ENCODE peak calls at places on chromosomes 7 and 10, in eight cellular contexts. Z, E, Q, R, V, Y, N and S are unnamed samples.

GRCh38 chr10:88968316-88968882 is 15.8 kb upstream of the ACTA2 start:
- DNase-seq in Z (no peak), E (no peak), Q (no peak), R (no peak), V (no peak), Y (no peak), N (no peak), S (no peak)

GRCh38 chr7:127905491-127906330 is 125.5 kb downstream of the LRRC4 start:
- DNase-seq in Z (no peak), E (peak; percentile 54), Q (peak; percentile 86), R (no peak), V (no peak), Y (no peak), N (no peak), S (no peak)

GRCh38 chr7:105257338-105257737 is 131.4 kb downstream of the SRPK2 start:
- DNase-seq in Z (no peak), E (no peak), Q (no peak), R (no peak), V (no peak), Y (no peak), N (no peak), S (no peak)

GRCh38 chr7:134480730-134481129 is 21.8 kb upstream of the AKR1B1 start:
- DNase-seq in Z (no peak), E (peak; percentile 52), Q (peak; percentile 36), R (no peak), V (no peak), Y (no peak), N (peak; percentile 50), S (no peak)

GRCh38 chr7:80873140-80873539 is 45.7 kb downstream of the SEMA3C start:
- DNase-seq in Z (no peak), E (no peak), Q (no peak), R (no peak), V (no peak), Y (no peak), N (no peak), S (no peak)

GRCh38 chr10:77788496-77789010 is 138.0 kb downstream of the DLG5 start:
- DNase-seq in Z (no peak), E (no peak), Q (no peak), R (no peak), V (no peak), Y (no peak), N (no peak), S (no peak)

GRCh38 chr7:47786557-47787248 is 161.6 kb downstream of the PKD1L1 start:
- DNase-seq in Z (no peak), E (peak; percentile 100), Q (peak; percentile 99), R (peak; percentile 28), V (peak; percentile 55), Y (peak; percentile 22), N (peak; percentile 99), S (no peak)

GRCh38 chr10:19817251-19818046 is 1.2 kb downstream of the PLXDC2 start:
- DNase-seq in Z (no peak), E (no peak), Q (peak; percentile 60), R (peak; percentile 43), V (no peak), Y (peak; percentile 65), N (peak; percentile 46), S (no peak)

GRCh38 chr10:103709341-103709920 is 145.9 kb downstream of the SH3PXD2A start:
- DNase-seq in Z (no peak), E (peak; percentile 41), Q (peak; percentile 84), R (no peak), V (no peak), Y (no peak), N (peak; percentile 41), S (no peak)

GRCh38 chr7:87875151-87876039 is 765 bp downstream of the SLC25A40 start:
- DNase-seq in Z (peak; percentile 4), E (no peak), Q (peak; percentile 9), R (peak; percentile 41), V (peak; percentile 5), Y (peak; percentile 19), N (no peak), S (no peak)

GRCh38 chr10:114043532-114044250 is at the start of gene ADRB1:
- DNase-seq in Z (peak; percentile 10), E (peak; percentile 22), Q (peak; percentile 50), R (peak; percentile 77), V (peak; percentile 52), Y (peak; percentile 79), N (no peak), S (no peak)

GRCh38 chr10:79451046-79451699 is 5.7 kb upstream of the ZCCHC24 start:
- DNase-seq in Z (no peak), E (no peak), Q (no peak), R (no peak), V (no peak), Y (no peak), N (no peak), S (no peak)

GRCh38 chr7:97269741-97270140 is 152.2 kb downstream of the SDHAF3 start:
- DNase-seq in Z (no peak), E (no peak), Q (no peak), R (no peak), V (peak; percentile 41), Y (no peak), N (no peak), S (no peak)

GRCh38 chr10:49653530-49653929 is 25.9 kb upstream of the C10orf53 start:
- DNase-seq in Z (no peak), E (no peak), Q (no peak), R (no peak), V (no peak), Y (no peak), N (no peak), S (no peak)

GRCh38 chr10:21272585-21273399 is 252.7 kb downstream of the SKIDA1 start:
- DNase-seq in Z (no peak), E (no peak), Q (peak; percentile 13), R (no peak), V (no peak), Y (no peak), N (no peak), S (no peak)

GRCh38 chr10:47379445-47379785 is 4.7 kb downstream of the ZNF488 start:
- DNase-seq in Z (no peak), E (no peak), Q (no peak), R (no peak), V (no peak), Y (no peak), N (no peak), S (no peak)

GRCh38 chr7:158271646-158272045 is 316.0 kb downstream of the PTPRN2 start:
- DNase-seq in Z (no peak), E (no peak), Q (no peak), R (no peak), V (no peak), Y (no peak), N (no peak), S (no peak)
- H3K9me3 ChIP-seq in Z (no peaks in the 10 kb centered on the region), E (no peaks in the 10 kb centered on the region), Q (peaks cover 32% of the 10 kb centered on the region), R (no peaks in the 10 kb centered on the region), V (peaks cover 14% of the 10 kb centered on the region), Y (no peaks in the 10 kb centered on the region), N (no peaks in the 10 kb centered on the region), S (no peaks in the 10 kb centered on the region)

GRCh38 chr7:26168458-26169023 is 16.5 kb downstream of the NFE2L3 start:
- DNase-seq in Z (no peak), E (no peak), Q (no peak), R (no peak), V (no peak), Y (no peak), N (no peak), S (no peak)
- TF ChIP-seq CTCF in Z (no peak), E (peak; percentile 6), Q (no peak), R (no peak), V (no peak), Y (no peak), N (no peak), S (no peak)

DNA sequence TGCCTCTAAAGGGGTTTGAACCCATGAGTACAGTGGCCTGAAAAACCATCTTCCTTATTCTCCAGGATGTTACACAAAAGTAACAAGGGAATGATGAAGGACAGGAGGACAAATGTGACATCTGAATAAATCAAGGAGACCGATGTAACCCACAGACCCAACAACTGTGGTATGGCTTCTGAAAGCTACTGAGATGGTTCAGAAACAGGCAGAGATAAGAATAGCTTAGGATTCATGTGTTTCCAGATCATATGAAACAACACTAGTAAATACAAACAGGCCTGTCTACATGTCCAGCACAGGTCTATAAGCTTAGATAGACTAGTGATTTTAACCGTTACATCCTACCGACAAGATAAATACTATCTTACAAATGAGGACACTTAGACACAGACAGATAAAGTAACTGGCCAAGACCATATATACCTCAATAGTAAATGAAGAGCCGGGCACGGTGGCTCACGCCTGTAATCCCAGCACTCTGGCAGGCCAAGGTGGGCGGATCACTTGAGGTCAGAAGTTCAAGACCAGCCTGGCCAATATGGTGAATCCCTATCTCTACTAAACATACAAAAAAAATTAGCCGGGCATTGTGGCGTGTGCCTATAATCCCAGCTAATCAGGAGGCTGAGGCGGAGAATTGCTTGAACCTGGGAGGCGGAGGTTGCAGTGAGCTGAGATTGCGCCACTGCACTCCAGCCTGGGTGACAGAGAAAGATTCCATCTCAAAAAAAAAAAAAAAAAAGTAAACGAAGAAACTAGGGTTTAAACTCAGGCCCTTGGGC is 88.7 kb downstream of the SORBS1 start:
- DNase-seq in Z (no peak), E (no peak), Q (no peak), R (no peak), V (no peak), Y (no peak), N (no peak), S (no peak)
- H3K27ac ChIP-seq in Z (no peak overlapping the region), E (no peak overlapping the region), Q (no peak overlapping the region), R (peak overlapping the region; percentile 89), V (no peak overlapping the region), Y (no peak overlapping the region), N (no peak overlapping the region), S (no peak overlapping the region)

GRCh38 chr7:234041-234711 is 41.8 kb downstream of the FAM20C start:
- DNase-seq in Z (no peak), E (no peak), Q (no peak), R (no peak), V (peak; percentile 36), Y (peak; percentile 40), N (no peak), S (no peak)

GRCh38 chr7:235576-236395 is 43.4 kb downstream of the FAM20C start:
- DNase-seq in Z (no peak), E (no peak), Q (no peak), R (no peak), V (no peak), Y (no peak), N (no peak), S (no peak)

GRCh38 chr7:237385-237784 is 45.0 kb downstream of the FAM20C start:
- DNase-seq in Z (no peak), E (no peak), Q (no peak), R (no peak), V (no peak), Y (no peak), N (no peak), S (no peak)

GRCh38 chr7:234712-235553 is 42.6 kb downstream of the FAM20C start:
- DNase-seq in Z (no peak), E (no peak), Q (peak; percentile 29), R (peak; percentile 37), V (peak; percentile 57), Y (peak; percentile 49), N (no peak), S (no peak)

GRCh38 chr7:236967-237366 is 44.6 kb downstream of the FAM20C start:
- DNase-seq in Z (no peak), E (no peak), Q (no peak), R (no peak), V (no peak), Y (no peak), N (no peak), S (no peak)
- H3K9me3 ChIP-seq in Z (no peaks in the 10 kb centered on the region), E (peaks cover 3% of the 10 kb centered on the region), Q (no peaks in the 10 kb centered on the region), R (no peaks in the 10 kb centered on the region), V (no peaks in the 10 kb centered on the region), Y (no peaks in the 10 kb centered on the region), N (no peaks in the 10 kb centered on the region), S (no peaks in the 10 kb centered on the region)